ENCODE peak calls at places on chromosomes 3 and 15, in ten cellular contexts. L, Z, S, Q, T, I, O, R, V and C are unnamed samples. For H4K20me1, the result is how much of the 10 kb centered on the place peaks cover.

GRCh38 chr3:27022096-27022761 is 347.0 kb downstream of the NEK10 start:
- DNase-seq in L (no peak), Z (no peak), S (no peak), Q (peak), T (no peak), I (no peak), O (no peak), R (no peak), V (no peak), C (no peak)

GRCh38 chr3:160665784-160666526 is 11.0 kb upstream of the ARL14 start:
- DNase-seq in L (no peak), Z (peak), S (peak), Q (peak), T (no peak), I (no peak), O (peak), R (no peak), V (peak), C (no peak)

GRCh38 chr3:40292637-40293036 is 16.9 kb upstream of the EIF1B start:
- DNase-seq in L (peak), Z (no peak), S (no peak), Q (peak), T (no peak), I (no peak), O (no peak), R (no peak), V (no peak), C (no peak)

GRCh38 chr3:34237946-34238345 is 439.5 kb downstream of the PDCD6IP start:
- DNase-seq in L (no peak), Z (no peak), S (no peak), Q (no peak), T (no peak), I (no peak), O (no peak), R (no peak), V (no peak), C (no peak)

GRCh38 chr3:190701096-190701532 is 161.4 kb downstream of the GMNC start:
- DNase-seq in L (no peak), Z (peak), S (peak), Q (peak), T (peak), I (peak), O (peak), R (no peak), V (peak), C (no peak)

GRCh38 chr3:169923831-169924230 is 12.5 kb downstream of the SAMD7 start:
- DNase-seq in L (no peak), Z (no peak), S (no peak), Q (no peak), T (no peak), I (no peak), O (no peak), R (no peak), V (peak), C (no peak)

GRCh38 chr3:179179256-179179655 is 31.1 kb downstream of the PIK3CA start:
- DNase-seq in L (no peak), Z (no peak), S (no peak), Q (no peak), T (no peak), I (no peak), O (no peak), R (no peak), V (no peak), C (no peak)

GRCh38 chr15:68417051-68417450 is 14.9 kb downstream of the ITGA11 start:
- DNase-seq in L (no peak), Z (no peak), S (no peak), Q (no peak), T (no peak), I (no peak), O (no peak), R (no peak), V (no peak), C (peak)

GRCh38 chr3:154228561-154229216 is 95.6 kb downstream of the DHX36 start:
- DNase-seq in L (no peak), Z (peak), S (no peak), Q (no peak), T (no peak), I (no peak), O (no peak), R (no peak), V (no peak), C (no peak)

GRCh38 chr3:16297991-16298885 is 33.2 kb downstream of the OXNAD1 start:
- DNase-seq in L (no peak), Z (no peak), S (no peak), Q (no peak), T (no peak), I (no peak), O (no peak), R (no peak), V (no peak), C (no peak)

GRCh38 chr15:68413363-68414255 is 18.4 kb downstream of the ITGA11 start:
- DNase-seq in L (no peak), Z (no peak), S (no peak), Q (no peak), T (no peak), I (no peak), O (no peak), R (no peak), V (no peak), C (peak)

GRCh38 chr3:126678691-126679317 is 23.9 kb upstream of the TXNRD3 start:
- DNase-seq in L (no peak), Z (no peak), S (no peak), Q (peak), T (no peak), I (peak), O (no peak), R (no peak), V (no peak), C (no peak)

GRCh38 chr3:29286841-29287240 is 6.0 kb downstream of the RBMS3 start:
- DNase-seq in L (no peak), Z (peak), S (peak), Q (no peak), T (no peak), I (no peak), O (no peak), R (no peak), V (peak), C (no peak)

GRCh38 chr15:45635191-45635638 is 386 bp downstream of the SQOR start:
- DNase-seq in L (no peak), Z (no peak), S (no peak), Q (peak), T (no peak), I (peak), O (no peak), R (no peak), V (peak), C (no peak)

GRCh38 chr15:68154923-68155559 is 50.1 kb downstream of the CALML4 start:
- DNase-seq in L (peak), Z (peak), S (peak), Q (peak), T (peak), I (peak), O (no peak), R (no peak), V (peak), C (peak)

GRCh38 chr3:190338717-190339116 is 16.5 kb upstream of the CLDN1 start:
- DNase-seq in L (no peak), Z (peak), S (peak), Q (no peak), T (peak), I (no peak), O (peak), R (peak), V (peak), C (no peak)

GRCh38 chr15:49428392-49429095 is 5.5 kb downstream of the FGF7 start:
- DNase-seq in L (no peak), Z (peak), S (no peak), Q (no peak), T (no peak), I (no peak), O (no peak), R (no peak), V (peak), C (no peak)

GRCh38 chr3:70554170-70554569 is 241.7 kb upstream of the MDFIC2 start:
- DNase-seq in L (no peak), Z (peak), S (no peak), Q (no peak), T (no peak), I (no peak), O (no peak), R (no peak), V (peak), C (no peak)

GRCh38 chr15:77771616-77772015 is 138.9 kb upstream of the LINGO1 start:
- DNase-seq in L (no peak), Z (no peak), S (no peak), Q (no peak), T (no peak), I (no peak), O (no peak), R (no peak), V (no peak), C (no peak)

GRCh38 chr3:106534206-106534605 is 665.4 kb upstream of the CBLB start:
- DNase-seq in L (no peak), Z (peak), S (peak), Q (no peak), T (no peak), I (no peak), O (peak), R (peak), V (peak), C (no peak)

GRCh38 chr3:61200255-61200654 is 51.0 kb downstream of the FHIT start:
- DNase-seq in L (no peak), Z (no peak), S (no peak), Q (no peak), T (no peak), I (no peak), O (no peak), R (no peak), V (no peak), C (no peak)

GRCh38 chr3:61192222-61192621 is 59.0 kb downstream of the FHIT start:
- DNase-seq in L (no peak), Z (no peak), S (no peak), Q (peak), T (no peak), I (no peak), O (no peak), R (no peak), V (no peak), C (no peak)

GRCh38 chr3:61199843-61200242 is 51.4 kb downstream of the FHIT start:
- DNase-seq in L (no peak), Z (no peak), S (no peak), Q (no peak), T (no peak), I (no peak), O (no peak), R (no peak), V (no peak), C (no peak)

GRCh38 chr3:61194892-61195538 is 56.2 kb downstream of the FHIT start:
- DNase-seq in L (no peak), Z (no peak), S (peak), Q (no peak), T (no peak), I (no peak), O (no peak), R (no peak), V (no peak), C (no peak)
- H4K20me1 ChIP-seq in L (under half), Z (under half), S (under half), Q (under half), T (under half), I (under half), O (under half), R (under half), V (under half), C (under half)

GRCh38 chr3:49054344-49054862 is 25.2 kb upstream of the IMPDH2 start:
- DNase-seq in L (no peak), Z (peak), S (no peak), Q (no peak), T (no peak), I (no peak), O (no peak), R (no peak), V (no peak), C (no peak)

GRCh38 chr3:49058011-49058410 is 28.8 kb upstream of the IMPDH2 start:
- DNase-seq in L (no peak), Z (no peak), S (no peak), Q (no peak), T (no peak), I (no peak), O (no peak), R (no peak), V (no peak), C (no peak)

GRCh38 chr3:49053543-49053942 is 24.3 kb upstream of the IMPDH2 start:
- DNase-seq in L (no peak), Z (no peak), S (no peak), Q (no peak), T (no peak), I (no peak), O (no peak), R (no peak), V (no peak), C (no peak)

GRCh38 chr3:49057268-49057667 is 28.1 kb upstream of the IMPDH2 start:
- DNase-seq in L (no peak), Z (no peak), S (no peak), Q (no peak), T (no peak), I (no peak), O (no peak), R (no peak), V (no peak), C (no peak)
- H4K20me1 ChIP-seq in L (under half), Z (under half), S (under half), Q (under half), T (under half), I (under half), O (under half), R (under half), V (under half), C (under half)

DNA sequence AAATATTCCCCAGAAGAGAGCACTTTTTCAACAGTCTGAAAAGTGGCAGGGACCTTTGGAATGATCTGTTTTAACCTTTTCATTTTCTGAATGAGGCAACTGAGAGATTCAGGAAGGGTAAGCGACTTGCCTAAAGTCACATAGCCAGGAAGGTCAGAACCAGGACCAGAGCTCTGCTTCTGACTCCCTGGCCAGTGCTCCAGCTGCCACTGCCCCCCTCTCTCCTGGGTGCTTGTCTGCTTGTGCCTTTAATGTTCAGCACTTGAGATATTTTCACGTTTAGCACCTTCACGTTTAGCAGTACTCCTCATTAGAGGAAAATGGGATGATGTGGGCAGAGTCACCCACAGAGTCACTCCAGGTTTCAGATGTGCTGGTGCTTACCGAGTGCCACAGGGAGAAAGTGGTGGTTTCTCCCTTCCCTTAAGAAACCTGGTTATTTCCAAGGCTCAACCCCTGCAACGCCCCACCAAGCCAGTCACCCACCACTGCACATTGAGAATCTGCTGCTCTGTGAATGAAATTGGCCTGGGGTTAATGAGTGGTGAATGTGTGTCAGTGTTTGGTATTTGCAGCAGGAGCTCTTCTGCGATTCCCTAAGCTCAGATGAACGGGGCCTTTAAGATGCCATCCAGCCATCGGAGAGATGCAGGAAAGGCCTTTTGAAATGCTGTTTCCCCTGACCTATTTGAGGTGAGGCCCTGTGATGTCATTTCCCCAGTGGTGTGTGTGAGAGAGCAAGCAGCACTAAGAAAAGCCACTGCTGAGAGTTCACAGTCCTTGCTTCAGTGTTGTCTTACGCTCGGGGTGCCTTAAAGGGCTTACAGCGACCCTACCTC is 68.6 kb downstream of the SMAD3 start:
- DNase-seq in L (no peak), Z (peak), S (peak), Q (peak), T (no peak), I (peak), O (no peak), R (no peak), V (peak), C (no peak)
- H4K20me1 ChIP-seq in L (under half), Z (under half), S (under half), Q (under half), T (under half), I (under half), O (under half), R (under half), V (under half), C (under half)

GRCh38 chr15:82535566-82536408 is 4.5 kb downstream of the RPS17 start:
- DNase-seq in L (no peak), Z (no peak), S (no peak), Q (no peak), T (no peak), I (no peak), O (no peak), R (no peak), V (peak), C (no peak)
- H4K20me1 ChIP-seq in L (under half), Z (half or more), S (under half), Q (half or more), T (under half), I (under half), O (under half), R (under half), V (under half), C (under half)